ENCODE peak calls at places on chromosome 16, in four cellular contexts. B is heart left ventricle, X is H9, E is mammary epithelial cell. R is an unnamed sample.

GRCh38 chr16:74999683-75000480 is 1.1 kb downstream of the ZNRF1 start:
- DNase-seq in B (peak; percentile 57), X (peak; percentile 76), E (peak; percentile 61), R (peak; percentile 79)

GRCh38 chr16:20504418-20504817 is 53.1 kb downstream of the ACSM2A start:
- DNase-seq in B (no peak), X (no peak), E (no peak), R (no peak)

GRCh38 chr16:26963109-26963508 is 103.6 kb upstream of the C16orf82 start:
- DNase-seq in B (no peak), X (peak; percentile 75), E (no peak), R (no peak)

GRCh38 chr16:78567713-78568112 is 468.3 kb downstream of the WWOX start:
- DNase-seq in B (no peak), X (no peak), E (no peak), R (no peak)

GRCh38 chr16:86375370-86375769 is 135.0 kb upstream of the FOXF1 start:
- DNase-seq in B (no peak), X (no peak), E (peak; percentile 81), R (no peak)

GRCh38 chr16:72501739-72502653 is 330.0 kb upstream of the PMFBP1 start:
- DNase-seq in B (no peak), X (peak; percentile 43), E (peak; percentile 39), R (no peak)

GRCh38 chr16:79713609-79714309 is 113.2 kb upstream of the MAF start:
- DNase-seq in B (no peak), X (no peak), E (no peak), R (no peak)

GRCh38 chr16:85798283-85798776 is 1.0 kb downstream of the EMC8 start:
- DNase-seq in B (no peak), X (no peak), E (no peak), R (peak; percentile 20)

GRCh38 chr16:86579268-86580062 is 1.1 kb downstream of the FOXL1 start:
- DNase-seq in B (no peak), X (no peak), E (no peak), R (no peak)

GRCh38 chr16:75108792-75109731 is 7.5 kb downstream of the LDHD start:
- DNase-seq in B (peak; percentile 93), X (peak; percentile 44), E (peak; percentile 100), R (peak; percentile 95)

GRCh38 chr16:58011652-58012051 is 10.4 kb downstream of the USB1 start:
- DNase-seq in B (peak; percentile 1), X (no peak), E (no peak), R (no peak)

GRCh38 chr16:79768594-79768993 is 168.1 kb upstream of the MAF start:
- DNase-seq in B (no peak), X (no peak), E (peak; percentile 19), R (no peak)

GRCh38 chr16:50568187-50568830 is 20.1 kb downstream of the NKD1 start:
- DNase-seq in B (no peak), X (no peak), E (no peak), R (peak; percentile 32)

GRCh38 chr16:51057969-51058337 is 93.1 kb downstream of the SALL1 start:
- DNase-seq in B (no peak), X (no peak), E (no peak), R (no peak)

GRCh38 chr16:19696312-19696711 is 21.7 kb downstream of the KNOP1 start:
- DNase-seq in B (peak; percentile 86), X (no peak), E (peak; percentile 38), R (peak; percentile 73)

GRCh38 chr16:26816266-26816665 is 250.5 kb upstream of the C16orf82 start:
- DNase-seq in B (no peak), X (no peak), E (no peak), R (no peak)

GRCh38 chr16:48081656-48082055 is 74.1 kb downstream of the ABCC12 start:
- DNase-seq in B (no peak), X (no peak), E (peak; percentile 90), R (no peak)

GRCh38 chr16:3021449-3022207 is 1.5 kb downstream of the TNFRSF12A start:
- DNase-seq in B (peak; percentile 89), X (peak; percentile 80), E (peak; percentile 96), R (peak; percentile 93)

GRCh38 chr16:13453938-13454553 is 465.9 kb upstream of the ERCC4 start:
- DNase-seq in B (no peak), X (no peak), E (peak; percentile 48), R (no peak)

GRCh38 chr16:77344306-77344705 is 90.5 kb downstream of the ADAMTS18 start:
- DNase-seq in B (no peak), X (no peak), E (peak; percentile 55), R (no peak)

GRCh38 chr16:81008151-81008789 is 1.3 kb downstream of the CENPN start:
- DNase-seq in B (no peak), X (no peak), E (no peak), R (no peak)

GRCh38 chr16:84647830-84648594 is at the start of gene KLHL36:
- DNase-seq in B (peak; percentile 54), X (no peak), E (no peak), R (peak; percentile 87)

GRCh38 chr16:79359082-79359481 is 241.5 kb downstream of the MAF start:
- DNase-seq in B (no peak), X (no peak), E (no peak), R (no peak)

GRCh38 chr16:50611332-50611934 is 63.2 kb downstream of the NKD1 start:
- DNase-seq in B (no peak), X (no peak), E (peak; percentile 33), R (no peak)

GRCh38 chr16:30166202-30166902 is 17.1 kb upstream of the CORO1A start:
- DNase-seq in B (no peak), X (no peak), E (no peak), R (no peak)

GRCh38 chr16:80689487-80689886 is 114.9 kb downstream of the CDYL2 start:
- DNase-seq in B (no peak), X (no peak), E (no peak), R (no peak)

GRCh38 chr16:69924041-69924775 is 26.9 kb upstream of the CLEC18A start:
- DNase-seq in B (no peak), X (no peak), E (no peak), R (no peak)

GRCh38 chr16:19294156-19294649 is 8.7 kb downstream of the CLEC19A start:
- DNase-seq in B (peak; percentile 58), X (no peak), E (no peak), R (peak; percentile 81)

GRCh38 chr16:8937803-8938202 is 25.9 kb downstream of the USP7 start:
- DNase-seq in B (no peak), X (no peak), E (no peak), R (no peak)

GRCh38 chr16:86704516-86704915 is 126.2 kb downstream of the FOXL1 start:
- DNase-seq in B (no peak), X (no peak), E (no peak), R (no peak)

DNA sequence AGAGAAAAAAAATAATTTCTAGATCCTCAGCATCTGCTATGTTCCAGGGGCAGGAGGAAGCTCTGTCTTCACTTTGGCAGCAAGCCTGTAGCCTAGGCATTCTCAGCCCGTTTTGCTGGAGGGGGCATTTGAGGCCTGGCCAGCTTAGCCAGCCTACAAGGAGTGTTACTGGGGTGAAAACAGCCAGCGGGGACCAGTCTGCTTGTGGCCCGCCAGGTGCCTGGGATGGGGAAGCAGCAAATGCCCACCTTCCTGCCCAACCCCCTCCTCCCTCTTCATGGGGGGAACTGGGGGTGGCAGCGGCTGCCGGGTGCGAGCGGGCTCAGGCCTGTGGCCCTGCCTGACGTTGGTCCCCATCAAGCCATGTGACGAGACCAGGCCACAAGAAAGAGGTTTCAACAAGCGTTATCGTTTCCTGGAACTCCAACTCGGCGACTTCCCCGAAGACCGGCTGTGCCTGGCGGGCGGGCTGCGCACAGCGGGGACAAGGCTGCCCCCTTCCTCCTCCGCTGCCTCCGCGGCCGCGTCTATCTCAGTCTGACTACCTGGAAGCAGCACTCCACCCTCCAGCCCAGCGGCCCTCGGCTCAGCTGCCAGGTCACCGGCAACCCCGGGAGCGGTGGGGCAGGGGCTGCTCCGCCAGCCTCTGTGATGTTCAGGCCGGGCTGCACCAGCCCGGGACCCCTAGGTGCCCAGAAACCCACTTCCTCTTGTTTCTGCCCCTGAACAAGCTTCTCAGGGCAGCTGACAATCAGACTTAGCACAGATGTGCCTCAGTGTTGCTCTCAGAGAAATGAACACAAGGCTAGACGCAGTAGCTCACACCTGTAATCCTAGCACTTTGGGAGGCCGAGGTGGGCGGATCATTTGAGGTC is 22.9 kb downstream of the SOCS1 start:
- DNase-seq in B (peak; percentile 47), X (peak; percentile 72), E (no peak), R (peak; percentile 87)
- TF ChIP-seq CTCF in B (no peak), X (no peak), E (no peak), R (no peak)

GRCh38 chr16:807345-808251 is 7.1 kb upstream of the GNG13 start:
- DNase-seq in B (peak; percentile 96), X (peak; percentile 96), E (peak; percentile 85), R (peak; percentile 97)
- H3K4me1 ChIP-seq in B (peaks cover 4% of the 10 kb centered on the region), X (no peaks in the 10 kb centered on the region), E (no peaks in the 10 kb centered on the region), R (no peaks in the 10 kb centered on the region)

GRCh38 chr16:1583180-1583579 is 28.7 kb downstream of the IFT140 start:
- DNase-seq in B (no peak), X (no peak), E (no peak), R (no peak)
- TF ChIP-seq CTCF in B (no peak), X (peak; percentile 26), E (no peak), R (no peak)

GRCh38 chr16:67804853-67805542 is 1.4 kb downstream of the RANBP10 start:
- DNase-seq in B (no peak), X (no peak), E (no peak), R (no peak)
- H3K4me1 ChIP-seq in B (peaks cover 25% of the 10 kb centered on the region), X (peaks cover 3% of the 10 kb centered on the region), E (peaks cover 15% of the 10 kb centered on the region), R (peaks cover 20% of the 10 kb centered on the region)

R was measured in upper lobe of right lung.